ENCODE peak calls at places on chromosomes 16 and 17, in seven cellular contexts. One of them, this sample, is unnamed.

GRCh38 chr17:65181237-65182061 is 44.3 kb downstream of the RGS9 start:
- DNase-seq in K562: no peak
- DNase-seq in HCT116: no peak
- DNase-seq in SK-N-SH: no peak
- DNase-seq in GM12878: peak; percentile 90
- DNase-seq in HepG2: no peak
- DNase-seq in H1: no peak
- DNase-seq in this sample: no peak

GRCh38 chr16:72923757-72924156 is 124.2 kb downstream of the ZFHX3 start:
- DNase-seq in K562: no peak
- DNase-seq in HCT116: no peak
- DNase-seq in SK-N-SH: no peak
- DNase-seq in GM12878: no peak
- DNase-seq in HepG2: no peak
- DNase-seq in H1: no peak
- DNase-seq in this sample: no peak

GRCh38 chr16:77569406-77569805 is 134.6 kb upstream of the ADAMTS18 start:
- DNase-seq in K562: no peak
- DNase-seq in HCT116: no peak
- DNase-seq in SK-N-SH: no peak
- DNase-seq in GM12878: no peak
- DNase-seq in HepG2: no peak
- DNase-seq in H1: no peak
- DNase-seq in this sample: no peak

GRCh38 chr17:80891096-80892018 is 100.3 kb upstream of the CHMP6 start:
- DNase-seq in K562: peak; percentile 73
- DNase-seq in HCT116: peak; percentile 96
- DNase-seq in SK-N-SH: no peak
- DNase-seq in GM12878: peak; percentile 56
- DNase-seq in HepG2: no peak
- DNase-seq in H1: no peak
- DNase-seq in this sample: no peak

GRCh38 chr16:69844441-69844840 is 82.3 kb downstream of the WWP2 start:
- DNase-seq in K562: no peak
- DNase-seq in HCT116: no peak
- DNase-seq in SK-N-SH: no peak
- DNase-seq in GM12878: no peak
- DNase-seq in HepG2: no peak
- DNase-seq in H1: no peak
- DNase-seq in this sample: no peak

GRCh38 chr16:87602821-87603683 is 744 bp downstream of the JPH3 start:
- DNase-seq in K562: no peak
- DNase-seq in HCT116: no peak
- DNase-seq in SK-N-SH: peak; percentile 83
- DNase-seq in GM12878: no peak
- DNase-seq in HepG2: no peak
- DNase-seq in H1: no peak
- DNase-seq in this sample: no peak

GRCh38 chr17:45994228-45994627 is 4.8 kb upstream of the STH start:
- DNase-seq in K562: no peak
- DNase-seq in HCT116: no peak
- DNase-seq in SK-N-SH: no peak
- DNase-seq in GM12878: no peak
- DNase-seq in HepG2: no peak
- DNase-seq in H1: no peak
- DNase-seq in this sample: no peak

GRCh38 chr16:66705790-66706505 is 9.4 kb upstream of the CMTM4 start:
- DNase-seq in K562: no peak
- DNase-seq in HCT116: no peak
- DNase-seq in SK-N-SH: no peak
- DNase-seq in GM12878: no peak
- DNase-seq in HepG2: no peak
- DNase-seq in H1: no peak
- DNase-seq in this sample: no peak

GRCh38 chr17:47615766-47616424 is 33.8 kb upstream of the KPNB1 start:
- DNase-seq in K562: peak; percentile 31
- DNase-seq in HCT116: peak; percentile 52
- DNase-seq in SK-N-SH: peak; percentile 60
- DNase-seq in GM12878: peak; percentile 16
- DNase-seq in HepG2: peak; percentile 52
- DNase-seq in H1: no peak
- DNase-seq in this sample: no peak

GRCh38 chr17:78032166-78032565 is 73.7 kb downstream of the TNRC6C start:
- DNase-seq in K562: peak; percentile 51
- DNase-seq in HCT116: no peak
- DNase-seq in SK-N-SH: no peak
- DNase-seq in GM12878: no peak
- DNase-seq in HepG2: no peak
- DNase-seq in H1: no peak
- DNase-seq in this sample: no peak

GRCh38 chr16:88826070-88826840 is 14.5 kb upstream of the APRT start:
- DNase-seq in K562: no peak
- DNase-seq in HCT116: no peak
- DNase-seq in SK-N-SH: no peak
- DNase-seq in GM12878: no peak
- DNase-seq in HepG2: no peak
- DNase-seq in H1: no peak
- DNase-seq in this sample: no peak

GRCh38 chr17:36534117-36534880 is at the start of gene MYO19:
- DNase-seq in K562: peak; percentile 78
- DNase-seq in HCT116: peak; percentile 67
- DNase-seq in SK-N-SH: peak; percentile 81
- DNase-seq in GM12878: peak; percentile 24
- DNase-seq in HepG2: peak; percentile 62
- DNase-seq in H1: peak; percentile 44
- DNase-seq in this sample: no peak

GRCh38 chr16:9980981-9981380 is 201.2 kb downstream of the GRIN2A start:
- DNase-seq in K562: no peak
- DNase-seq in HCT116: no peak
- DNase-seq in SK-N-SH: no peak
- DNase-seq in GM12878: no peak
- DNase-seq in HepG2: no peak
- DNase-seq in H1: no peak
- DNase-seq in this sample: no peak

GRCh38 chr17:53797497-53797896 is 25.2 kb upstream of the KIF2B start:
- DNase-seq in K562: no peak
- DNase-seq in HCT116: no peak
- DNase-seq in SK-N-SH: no peak
- DNase-seq in GM12878: no peak
- DNase-seq in HepG2: no peak
- DNase-seq in H1: no peak
- DNase-seq in this sample: no peak

GRCh38 chr16:85157813-85158701 is 45.8 kb upstream of the CIBAR2 start:
- DNase-seq in K562: no peak
- DNase-seq in HCT116: no peak
- DNase-seq in SK-N-SH: peak; percentile 79
- DNase-seq in GM12878: peak; percentile 12
- DNase-seq in HepG2: peak; percentile 79
- DNase-seq in H1: peak; percentile 70
- DNase-seq in this sample: peak; percentile 78

GRCh38 chr16:60318486-60318885 is 1584.4 kb upstream of the GOT2 start:
- DNase-seq in K562: no peak
- DNase-seq in HCT116: no peak
- DNase-seq in SK-N-SH: no peak
- DNase-seq in GM12878: no peak
- DNase-seq in HepG2: no peak
- DNase-seq in H1: no peak
- DNase-seq in this sample: no peak

GRCh38 chr16:89785523-89786155 is 30.8 kb downstream of the FANCA start:
- DNase-seq in K562: no peak
- DNase-seq in HCT116: no peak
- DNase-seq in SK-N-SH: no peak
- DNase-seq in GM12878: no peak
- DNase-seq in HepG2: no peak
- DNase-seq in H1: no peak
- DNase-seq in this sample: no peak

GRCh38 chr17:57876866-57877237 is 27.0 kb upstream of the MRPS23 start:
- DNase-seq in K562: no peak
- DNase-seq in HCT116: no peak
- DNase-seq in SK-N-SH: no peak
- DNase-seq in GM12878: no peak
- DNase-seq in HepG2: no peak
- DNase-seq in H1: no peak
- DNase-seq in this sample: no peak

GRCh38 chr17:61399131-61400057 is at the start of gene TBX2:
- DNase-seq in K562: no peak
- DNase-seq in HCT116: no peak
- DNase-seq in SK-N-SH: peak; percentile 98
- DNase-seq in GM12878: no peak
- DNase-seq in HepG2: peak; percentile 80
- DNase-seq in H1: no peak
- DNase-seq in this sample: no peak

GRCh38 chr17:82483836-82484235 is 25.3 kb downstream of the NARF start:
- DNase-seq in K562: no peak
- DNase-seq in HCT116: no peak
- DNase-seq in SK-N-SH: no peak
- DNase-seq in GM12878: no peak
- DNase-seq in HepG2: no peak
- DNase-seq in H1: no peak
- DNase-seq in this sample: no peak

GRCh38 chr16:26569793-26570192 is 496.9 kb upstream of the C16orf82 start:
- DNase-seq in K562: peak; percentile 15
- DNase-seq in HCT116: no peak
- DNase-seq in SK-N-SH: no peak
- DNase-seq in GM12878: no peak
- DNase-seq in HepG2: peak; percentile 15
- DNase-seq in H1: no peak
- DNase-seq in this sample: peak; percentile 40

GRCh38 chr16:31488630-31489564 is 6.0 kb downstream of the SLC5A2 start:
- DNase-seq in K562: no peak
- DNase-seq in HCT116: no peak
- DNase-seq in SK-N-SH: no peak
- DNase-seq in GM12878: no peak
- DNase-seq in HepG2: no peak
- DNase-seq in H1: no peak
- DNase-seq in this sample: no peak
- H3K4me3 ChIP-seq in K562: no peak overlapping the region
- H3K4me3 ChIP-seq in HCT116: no peak overlapping the region
- H3K4me3 ChIP-seq in SK-N-SH: peak overlapping the region; percentile 50
- H3K4me3 ChIP-seq in GM12878: no peak overlapping the region
- H3K4me3 ChIP-seq in HepG2: no peak overlapping the region
- H3K4me3 ChIP-seq in H1: peak overlapping the region; percentile 59
- H3K4me3 ChIP-seq in this sample: no peak overlapping the region

GRCh38 chr17:27199948-27200347 is 94.0 kb upstream of the WSB1 start:
- DNase-seq in K562: peak; percentile 8
- DNase-seq in HCT116: no peak
- DNase-seq in SK-N-SH: no peak
- DNase-seq in GM12878: no peak
- DNase-seq in HepG2: no peak
- DNase-seq in H1: no peak
- DNase-seq in this sample: no peak
- H3K9me3 ChIP-seq in K562: peaks cover 3% of the 10 kb centered on the region
- H3K9me3 ChIP-seq in HCT116: no peaks in the 10 kb centered on the region
- H3K9me3 ChIP-seq in SK-N-SH: no peaks in the 10 kb centered on the region
- H3K9me3 ChIP-seq in GM12878: no peaks in the 10 kb centered on the region
- H3K9me3 ChIP-seq in HepG2: no peaks in the 10 kb centered on the region
- H3K9me3 ChIP-seq in H1: peaks cover 47% of the 10 kb centered on the region
- H3K9me3 ChIP-seq in this sample: no peaks in the 10 kb centered on the region

DNA sequence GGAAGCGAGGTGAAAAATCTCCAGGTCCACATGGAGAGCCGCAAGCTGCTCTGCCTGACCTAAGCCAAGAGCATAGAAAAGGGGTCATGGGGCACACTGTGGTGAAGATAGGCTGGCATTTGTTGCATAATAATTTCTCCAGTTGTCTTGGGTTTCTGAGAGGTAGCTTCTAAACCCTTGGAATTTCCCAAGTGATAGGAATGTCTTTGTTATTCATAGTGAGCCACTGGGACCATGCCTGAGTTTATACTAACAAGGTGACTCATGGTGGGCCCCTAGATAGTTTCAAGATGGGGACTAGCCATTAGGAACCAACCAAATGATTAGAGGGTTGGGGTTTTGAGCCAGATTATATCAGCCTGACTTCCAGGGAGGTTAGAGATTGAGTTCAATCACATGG is 25.6 kb downstream of the SOST start:
- DNase-seq in K562: no peak
- DNase-seq in HCT116: no peak
- DNase-seq in SK-N-SH: no peak
- DNase-seq in GM12878: no peak
- DNase-seq in HepG2: no peak
- DNase-seq in H1: no peak
- DNase-seq in this sample: peak; percentile 60
- TF ChIP-seq YY1 in K562: no peak
- TF ChIP-seq YY1 in HCT116: no peak
- TF ChIP-seq YY1 in SK-N-SH: no peak
- TF ChIP-seq YY1 in GM12878: no peak
- TF ChIP-seq YY1 in HepG2: no peak
- TF ChIP-seq YY1 in H1: no peak
- TF ChIP-seq YY1 in this sample: no peak

GRCh38 chr17:55296171-55296695 is 31.5 kb downstream of the HLF start:
- DNase-seq in K562: no peak
- DNase-seq in HCT116: no peak
- DNase-seq in SK-N-SH: no peak
- DNase-seq in GM12878: no peak
- DNase-seq in HepG2: no peak
- DNase-seq in H1: no peak
- DNase-seq in this sample: no peak
- H3K4me3 ChIP-seq in K562: no peak overlapping the region
- H3K4me3 ChIP-seq in HCT116: no peak overlapping the region
- H3K4me3 ChIP-seq in SK-N-SH: no peak overlapping the region
- H3K4me3 ChIP-seq in GM12878: no peak overlapping the region
- H3K4me3 ChIP-seq in HepG2: no peak overlapping the region
- H3K4me3 ChIP-seq in H1: no peak overlapping the region
- H3K4me3 ChIP-seq in this sample: no peak overlapping the region

DNA sequence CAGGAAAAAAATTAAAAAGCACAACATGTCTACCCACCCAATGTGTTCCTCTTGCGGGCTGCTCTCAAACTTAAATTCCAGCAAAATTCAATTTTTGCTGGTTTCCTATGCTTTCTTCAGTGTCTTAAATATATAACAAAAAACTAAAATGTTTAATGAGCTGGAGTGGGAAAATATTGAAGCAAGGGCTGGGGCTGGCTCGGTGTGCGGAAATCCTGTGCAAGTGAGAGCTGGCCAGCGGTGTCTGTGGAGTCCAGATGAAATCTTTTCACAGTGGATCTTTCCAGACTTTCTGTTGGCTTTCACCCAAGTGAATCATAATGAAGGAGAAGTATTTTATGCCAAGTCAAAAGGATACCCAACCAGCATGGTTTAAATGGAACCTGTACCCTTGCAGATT is 1733.6 kb downstream of the TP53TG3F start:
- DNase-seq in K562: no peak
- DNase-seq in HCT116: no peak
- DNase-seq in SK-N-SH: no peak
- DNase-seq in GM12878: no peak
- DNase-seq in HepG2: no peak
- DNase-seq in H1: no peak
- DNase-seq in this sample: no peak
- H3K9me3 ChIP-seq in K562: no peaks in the 10 kb centered on the region
- H3K9me3 ChIP-seq in HCT116: peaks cover 26% of the 10 kb centered on the region
- H3K9me3 ChIP-seq in SK-N-SH: no peaks in the 10 kb centered on the region
- H3K9me3 ChIP-seq in GM12878: no peaks in the 10 kb centered on the region
- H3K9me3 ChIP-seq in HepG2: peaks cover 54% of the 10 kb centered on the region
- H3K9me3 ChIP-seq in H1: peaks cover 58% of the 10 kb centered on the region
- H3K9me3 ChIP-seq in this sample: no peaks in the 10 kb centered on the region